ENCODE peak calls at places on chromosomes 5 and 9, in seven cellular contexts. C is A549, P is body of pancreas, N is ovary, T is heart left ventricle, X is spleen, G is Peyer's patch. D is an unnamed sample. For H3K4me1, the result is how much of the 10 kb centered on the place peaks cover.

GRCh38 chr5:147509041-147509709 is 693 bp downstream of the DPYSL3 start:
- DNase-seq in P (no peak), C (no peak), X (peak), T (peak), G (no peak), N (peak), D (no peak)

GRCh38 chr9:36382484-36382883 is 17.6 kb downstream of the RNF38 start:
- DNase-seq in X (no peak), G (no peak), N (no peak), T (no peak), P (no peak), C (no peak), D (no peak)

GRCh38 chr9:36316629-36317317 is 58.5 kb upstream of the GNE start:
- DNase-seq in T (no peak), C (no peak), N (no peak), X (no peak), P (no peak), G (no peak), D (no peak)

GRCh38 chr9:134390947-134391318 is 64.7 kb downstream of the RXRA start:
- DNase-seq in C (no peak), T (no peak), P (no peak), G (no peak), X (peak), N (no peak), D (no peak)

GRCh38 chr9:93218161-93218560 is 34.2 kb downstream of the WNK2 start:
- DNase-seq in P (peak), T (peak), G (no peak), N (no peak), X (peak), C (no peak), D (no peak)

GRCh38 chr5:79436224-79436623 is 77.7 kb downstream of the HOMER1 start:
- DNase-seq in C (peak), P (no peak), N (no peak), T (no peak), G (no peak), X (no peak), D (no peak)

GRCh38 chr5:139141841-139142240 is 56.3 kb downstream of the SIL1 start:
- DNase-seq in G (peak), X (no peak), N (peak), T (no peak), C (no peak), P (peak), D (peak)

GRCh38 chr5:107282061-107282460 is 388.7 kb downstream of the EFNA5 start:
- DNase-seq in N (no peak), P (no peak), X (no peak), G (no peak), T (no peak), C (no peak), D (no peak)

GRCh38 chr9:36874921-36875320 is 159.1 kb downstream of the PAX5 start:
- DNase-seq in X (peak), C (no peak), G (peak), T (no peak), N (no peak), P (no peak), D (no peak)

GRCh38 chr9:18829858-18830257 is 203.2 kb downstream of the SAXO1 start:
- DNase-seq in G (no peak), X (no peak), P (no peak), N (no peak), T (no peak), C (no peak), D (no peak)

GRCh38 chr5:107430077-107430625 is 240.6 kb downstream of the EFNA5 start:
- DNase-seq in C (no peak), G (no peak), P (no peak), X (no peak), T (no peak), N (no peak), D (no peak)

GRCh38 chr5:168481330-168481788 is 4.9 kb upstream of the RARS1 start:
- DNase-seq in X (no peak), C (no peak), T (no peak), G (peak), N (no peak), P (no peak), D (no peak)

GRCh38 chr9:127165096-127165495 is 42.7 kb upstream of the ANGPTL2 start:
- DNase-seq in C (no peak), X (no peak), P (no peak), G (peak), N (no peak), T (no peak), D (peak)

GRCh38 chr9:98287383-98287782 is 31.9 kb upstream of the TBC1D2 start:
- DNase-seq in N (no peak), G (no peak), P (no peak), C (peak), T (no peak), X (no peak), D (no peak)

GRCh38 chr9:127059648-127060365 is 62.6 kb downstream of the ANGPTL2 start:
- DNase-seq in T (no peak), X (no peak), C (no peak), G (no peak), N (no peak), P (no peak), D (peak)

GRCh38 chr5:141182248-141182647 is at the start of gene PCDHB16:
- DNase-seq in G (no peak), C (peak), N (peak), X (no peak), P (peak), T (no peak), D (no peak)

GRCh38 chr9:86601697-86602096 is 247.5 kb upstream of the TUT7 start:
- DNase-seq in C (no peak), T (no peak), N (no peak), X (no peak), P (no peak), G (no peak), D (no peak)

GRCh38 chr9:27373851-27374250 is 76.9 kb upstream of the EQTN start:
- DNase-seq in T (no peak), X (no peak), P (no peak), C (no peak), G (no peak), N (no peak), D (no peak)
- H3K4me1 ChIP-seq in T (under half), X (under half), P (half or more), C (under half), G (under half), N (under half), D (under half)

DNA sequence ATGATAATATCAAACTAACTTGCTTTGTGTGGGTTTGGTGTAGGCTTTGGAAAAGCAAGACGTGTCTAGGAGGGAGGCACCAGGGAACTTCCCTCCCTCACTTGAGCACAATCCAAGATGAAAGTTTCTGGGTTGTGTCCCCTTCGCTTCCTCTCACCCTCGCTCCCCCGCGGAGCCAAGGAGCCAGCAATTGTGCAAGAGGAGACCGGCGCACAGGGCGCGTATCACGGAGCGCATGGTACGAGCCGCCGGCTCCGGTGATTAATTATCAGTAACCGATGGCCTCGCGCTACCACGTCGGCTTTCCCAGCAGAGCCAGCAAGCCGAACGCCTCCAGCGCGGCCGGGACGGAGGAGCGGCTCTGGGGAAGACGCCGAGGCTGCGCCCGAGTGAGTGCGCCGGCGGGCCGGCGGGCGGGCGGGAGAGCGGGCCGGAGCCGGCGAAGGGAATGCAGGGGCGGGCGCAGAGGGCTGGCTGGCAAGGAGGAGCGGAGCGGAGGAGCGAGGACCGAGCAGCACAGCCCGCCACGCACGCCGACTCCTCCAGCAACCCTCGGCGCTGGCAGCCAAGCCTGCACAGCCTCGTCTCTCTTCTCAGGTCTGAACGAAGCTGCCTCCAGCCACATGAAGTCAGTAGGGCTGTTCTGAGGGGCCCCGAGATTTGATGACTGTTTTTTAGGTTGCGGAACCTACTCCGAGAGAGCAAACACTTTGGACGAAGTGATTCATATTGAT is 143.6 kb downstream of the BNC2 start:
- DNase-seq in C (peak), X (peak), N (peak), G (peak), P (peak), T (peak), D (peak)
- TF ChIP-seq POLR2A in C (peak), X (no peak), N (peak), G (no peak), P (peak), T (peak), D (peak)

DNA sequence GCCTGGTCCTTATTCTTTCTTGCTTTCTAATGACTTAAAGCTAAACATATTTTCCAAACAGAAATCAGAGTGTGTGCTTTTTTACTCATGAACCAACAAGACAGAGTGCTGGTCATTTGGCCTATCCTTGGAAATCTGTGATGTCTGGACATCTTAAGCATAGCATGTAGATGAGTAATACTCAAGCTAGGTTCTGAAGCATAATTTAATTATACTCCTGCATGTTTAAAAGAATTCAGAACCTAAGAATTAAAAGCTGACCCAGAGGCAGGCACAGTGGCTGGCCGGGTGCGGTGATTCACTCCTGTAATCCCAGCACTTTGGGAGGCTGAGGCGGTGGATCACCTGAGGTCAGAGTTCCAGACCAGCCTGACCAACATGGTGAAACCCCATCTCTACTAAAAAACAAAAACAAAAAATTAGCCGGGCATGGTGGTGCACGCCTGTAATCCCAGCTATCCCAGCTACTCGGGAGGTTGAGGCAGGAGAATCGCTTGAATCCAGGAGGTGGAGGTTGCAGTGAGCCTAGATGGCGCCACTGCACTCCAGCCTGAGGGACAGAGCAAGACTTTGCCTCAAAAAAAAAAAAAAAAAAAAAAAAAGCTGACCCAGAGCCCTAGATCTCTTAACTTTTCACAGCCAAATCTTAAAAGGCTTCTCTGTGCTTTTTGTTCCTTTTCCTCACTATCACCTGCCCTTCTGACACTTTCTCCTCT is 16.2 kb upstream of the TJP2 start:
- DNase-seq in N (no peak), C (no peak), T (no peak), X (no peak), G (no peak), P (no peak), D (peak)
- TF ChIP-seq CTCF in N (no peak), C (peak), T (peak), X (no peak), G (peak), P (peak), D (peak)

GRCh38 chr5:53022889-53023511 is 33.8 kb downstream of the ITGA2 start:
- DNase-seq in N (no peak), T (no peak), X (no peak), P (no peak), G (peak), C (no peak), D (no peak)

GRCh38 chr5:53017383-53017782 is 28.2 kb downstream of the ITGA2 start:
- DNase-seq in P (no peak), N (no peak), C (no peak), G (no peak), T (no peak), X (no peak), D (no peak)

GRCh38 chr5:53019320-53019719 is 30.2 kb downstream of the ITGA2 start:
- DNase-seq in N (no peak), C (peak), P (no peak), X (no peak), T (no peak), G (no peak), D (peak)

GRCh38 chr5:53013857-53014256 is 24.7 kb downstream of the ITGA2 start:
- DNase-seq in N (no peak), G (no peak), T (no peak), X (no peak), P (no peak), C (no peak), D (no peak)

DNA sequence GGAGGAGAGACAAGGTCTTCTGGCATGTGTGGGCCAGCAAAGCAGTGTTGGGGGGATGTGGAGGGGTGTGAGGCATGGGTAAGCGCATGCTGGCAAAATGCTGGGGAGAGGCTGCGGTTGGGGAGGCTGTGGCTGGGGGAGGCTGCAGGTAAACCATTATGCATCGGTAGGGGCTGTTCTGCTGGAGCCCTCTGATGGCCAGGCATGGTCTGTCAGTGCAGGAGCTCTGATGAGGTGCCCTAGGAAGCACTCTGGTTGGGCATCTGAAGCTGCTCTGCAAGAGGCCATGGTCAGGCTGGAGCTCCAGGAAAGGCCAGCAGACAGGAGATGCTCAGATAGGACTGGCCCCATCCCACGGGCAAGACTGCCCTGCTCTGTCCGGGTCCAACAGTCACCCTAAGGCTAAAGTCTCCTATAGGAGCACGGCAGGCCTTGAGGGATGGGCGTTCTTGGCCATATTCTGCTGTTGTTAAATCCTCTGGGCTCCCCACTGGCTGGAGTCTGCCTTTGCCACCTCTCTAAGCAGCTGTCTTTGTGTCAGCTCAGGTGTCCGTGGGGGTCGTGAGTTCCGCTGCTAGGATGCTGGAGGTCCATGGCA is 28.7 kb downstream of the ITGA2 start:
- DNase-seq in X (no peak), G (no peak), N (no peak), C (no peak), T (no peak), P (no peak), D (no peak)
- H3K4me1 ChIP-seq in X (under half), G (under half), N (under half), C (under half), T (under half), P (under half), D (under half)

GRCh38 chr9:69898714-69899209 is 78.1 kb downstream of the CFAP95 start:
- DNase-seq in X (no peak), G (no peak), T (no peak), C (peak), P (no peak), N (no peak), D (no peak)
- TF ChIP-seq POLR2A in X (no peak), G (no peak), T (no peak), C (no peak), P (no peak), N (no peak), D (no peak)

GRCh38 chr9:115229496-115229895 is 111.5 kb upstream of the TNC start:
- DNase-seq in G (no peak), P (no peak), T (no peak), N (no peak), X (no peak), C (peak), D (no peak)

GRCh38 chr9:115220339-115221009 is 102.5 kb upstream of the TNC start:
- DNase-seq in N (no peak), X (no peak), P (no peak), G (no peak), C (no peak), T (no peak), D (no peak)

GRCh38 chr9:115231116-115231515 is 113.2 kb upstream of the TNC start:
- DNase-seq in P (no peak), T (no peak), X (no peak), G (no peak), C (no peak), N (no peak), D (no peak)

GRCh38 chr9:115226152-115226551 is 108.2 kb upstream of the TNC start:
- DNase-seq in N (no peak), C (no peak), T (no peak), P (no peak), G (no peak), X (no peak), D (no peak)

DNA sequence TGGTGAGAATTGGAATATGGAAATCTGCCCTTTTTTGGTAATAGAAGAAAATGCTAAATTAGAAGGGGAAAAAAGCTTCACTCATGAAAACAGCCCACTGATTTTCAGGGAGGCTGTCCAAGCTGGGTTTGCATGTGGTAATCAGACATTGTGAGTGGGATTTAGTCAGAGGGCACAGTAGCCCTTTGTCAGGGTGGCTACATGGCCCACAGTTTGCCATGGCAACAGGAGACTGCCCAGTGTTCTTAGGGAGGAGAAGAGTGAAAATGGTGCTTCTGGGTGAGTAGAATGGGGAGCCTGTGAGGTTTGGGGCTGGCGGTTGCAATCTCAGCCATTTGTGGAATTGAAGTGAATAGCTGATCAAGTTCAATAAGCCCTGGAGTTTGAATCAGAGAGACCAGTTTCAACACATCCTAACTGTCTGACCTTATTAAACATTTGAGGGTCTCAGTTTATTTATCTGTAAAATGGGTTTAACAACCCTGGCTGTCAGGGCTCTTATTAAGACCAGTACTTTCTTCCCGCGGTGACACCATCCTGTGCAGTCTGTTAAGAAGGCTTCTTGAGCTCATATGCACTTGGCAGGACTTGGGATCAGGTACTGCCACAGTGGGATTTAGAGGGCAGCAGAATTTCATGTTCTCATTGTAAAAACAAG is 107.6 kb upstream of the TNC start:
- DNase-seq in N (no peak), G (no peak), P (no peak), X (no peak), T (no peak), C (no peak), D (no peak)
- TF ChIP-seq CTCF in N (no peak), G (no peak), P (no peak), X (no peak), T (no peak), C (no peak), D (no peak)

GRCh38 chr5:14667770-14668169 is 3.3 kb downstream of the OTULIN start:
- DNase-seq in P (no peak), X (no peak), C (no peak), T (no peak), N (no peak), G (no peak), D (no peak)
- H3K4me1 ChIP-seq in P (half or more), X (half or more), C (half or more), T (under half), N (under half), G (under half), D (under half)